ENCODE peak calls at places on chromosomes 12 and 14, in five cellular contexts. B is A673, V is A549, N is endothelial cell of umbilical vein, H is dorsolateral prefrontal cortex. Q is an unnamed sample.

GRCh38 chr12:111270773-111271172 is 98.1 kb downstream of the PHETA1 start:
- DNase-seq in B (no peak), V (peak), N (no peak), H (no peak), Q (no peak)

GRCh38 chr14:104967144-104967413 is 11.1 kb downstream of the AHNAK2 start:
- DNase-seq in B (no peak), V (no peak), N (no peak), H (no peak), Q (no peak)

GRCh38 chr12:29782821-29783772 is 645 bp downstream of the TMTC1 start:
- DNase-seq in B (peak), V (no peak), N (peak), H (peak), Q (no peak)

GRCh38 chr12:53219956-53220856 is 11.8 kb downstream of the RARG start:
- DNase-seq in B (peak), V (peak), N (peak), H (no peak), Q (peak)

GRCh38 chr12:11762723-11763326 is 113.4 kb downstream of the ETV6 start:
- DNase-seq in B (no peak), V (no peak), N (no peak), H (no peak), Q (no peak)

GRCh38 chr12:130948751-130949150 is 5.0 kb upstream of the ADGRD1 start:
- DNase-seq in B (no peak), V (no peak), N (no peak), H (no peak), Q (no peak)

GRCh38 chr12:90055071-90055470 is 346.4 kb upstream of the ATP2B1 start:
- DNase-seq in B (no peak), V (no peak), N (no peak), H (no peak), Q (no peak)

GRCh38 chr14:104554088-104554607 is 25.4 kb upstream of the C14orf180 start:
- DNase-seq in B (no peak), V (no peak), N (no peak), H (no peak), Q (no peak)

GRCh38 chr14:58239259-58240210 is 5.1 kb upstream of the PSMA3 start:
- DNase-seq in B (peak), V (peak), N (peak), H (peak), Q (peak)

GRCh38 chr14:65186951-65187350 is 84.6 kb upstream of the MAX start:
- DNase-seq in B (no peak), V (no peak), N (no peak), H (no peak), Q (no peak)

GRCh38 chr12:104651812-104652211 is 195.1 kb downstream of the CHST11 start:
- DNase-seq in B (no peak), V (no peak), N (no peak), H (no peak), Q (no peak)

DNA sequence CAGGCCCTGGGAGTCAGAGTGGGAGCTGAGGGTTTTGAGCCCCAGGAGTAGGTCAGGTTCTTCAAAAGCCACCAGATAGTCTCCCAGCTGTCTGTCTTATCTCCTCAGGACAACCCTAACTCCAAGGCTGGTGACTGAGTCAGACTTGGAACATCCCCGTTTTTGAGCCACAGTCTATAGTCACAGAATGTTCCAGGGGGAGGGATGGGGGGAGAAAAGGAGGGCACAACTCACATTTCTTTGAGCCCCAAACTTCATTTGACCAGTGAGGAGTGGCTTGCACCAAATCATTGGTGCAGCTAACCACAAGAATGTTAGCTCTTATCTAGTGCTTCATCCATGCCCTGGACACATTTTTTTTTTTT is 243.8 kb downstream of the ZFP36L1 start:
- DNase-seq in B (no peak), V (peak), N (no peak), H (no peak), Q (no peak)
- H3K27ac ChIP-seq in B (peak), V (peak), N (peak), H (peak), Q (no peak)

GRCh38 chr12:3252416-3252815 is 175.2 kb downstream of the TSPAN9 start:
- DNase-seq in B (no peak), V (no peak), N (no peak), H (peak), Q (no peak)
- H3K27ac ChIP-seq in B (no peak), V (no peak), N (no peak), H (peak), Q (no peak)

DNA sequence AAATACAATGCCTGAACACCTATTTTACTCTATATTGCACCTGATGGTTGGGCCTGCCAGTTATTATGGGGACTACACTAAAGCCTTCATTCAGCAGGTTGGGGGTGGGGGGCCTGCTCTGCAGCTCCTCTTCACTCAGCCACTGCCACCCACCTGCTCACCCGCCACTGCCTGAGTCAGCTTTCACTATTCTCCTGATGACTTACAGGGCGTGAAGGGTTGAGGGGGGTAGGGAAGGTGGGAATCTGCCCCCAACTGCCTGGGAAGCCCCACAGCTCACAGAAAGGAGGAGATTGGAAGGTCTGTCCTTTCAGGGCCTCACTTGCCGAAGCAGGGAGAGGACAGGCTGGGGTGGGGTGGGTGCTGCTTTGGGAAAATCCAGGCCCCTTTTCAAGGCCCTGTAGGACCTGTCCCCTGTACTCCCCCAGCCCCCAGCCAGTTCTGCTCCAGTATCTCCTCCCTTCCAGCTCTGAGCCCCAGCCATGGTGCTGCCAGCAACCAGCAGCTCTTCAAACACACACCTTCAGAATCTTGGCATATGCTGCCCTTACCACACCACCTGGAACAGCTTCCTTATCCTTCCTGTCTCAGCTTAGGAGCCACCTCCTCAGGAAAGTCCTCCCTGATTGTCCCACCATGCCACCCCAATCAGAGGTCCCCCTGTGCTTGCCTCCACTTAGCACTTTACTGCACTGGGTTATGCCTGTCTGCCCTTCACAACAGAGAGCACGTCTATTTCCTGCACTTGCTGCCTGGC is 33.1 kb downstream of the IRF2BPL start:
- DNase-seq in B (no peak), V (no peak), N (no peak), H (no peak), Q (peak)
- H3K27ac ChIP-seq in B (no peak), V (peak), N (no peak), H (no peak), Q (no peak)

GRCh38 chr12:59742831-59743230 is 147.0 kb downstream of the SLC16A7 start:
- DNase-seq in B (peak), V (no peak), N (no peak), H (no peak), Q (no peak)
- H3K27ac ChIP-seq in B (no peak), V (no peak), N (no peak), H (no peak), Q (no peak)

DNA sequence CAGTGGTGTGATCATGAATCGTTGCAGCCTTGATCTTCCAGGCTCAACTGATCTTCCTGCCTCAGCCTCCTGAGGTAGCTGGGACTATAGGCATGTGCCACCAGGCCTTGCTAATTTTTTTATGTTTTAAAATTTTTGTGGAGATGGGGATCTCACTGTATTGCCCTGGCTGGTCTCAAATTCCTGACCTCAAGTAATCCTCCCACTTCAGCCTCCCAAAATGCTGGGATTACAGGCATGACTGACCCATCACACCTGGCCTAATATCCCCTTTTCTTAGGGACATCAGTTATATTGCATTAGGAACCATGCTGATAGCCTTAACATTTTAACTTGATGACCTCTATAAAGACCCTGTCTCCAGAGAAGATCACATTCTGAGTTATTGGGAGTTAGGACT is 42.8 kb downstream of the RASSF3 start:
- DNase-seq in B (no peak), V (no peak), N (no peak), H (no peak), Q (no peak)
- H3K27ac ChIP-seq in B (peak), V (peak), N (peak), H (no peak), Q (no peak)

GRCh38 chr12:106645465-106646330 is 62.9 kb downstream of the RFX4 start:
- DNase-seq in B (no peak), V (no peak), N (no peak), H (no peak), Q (no peak)

GRCh38 chr12:106645074-106645421 is 62.2 kb downstream of the RFX4 start:
- DNase-seq in B (peak), V (no peak), N (no peak), H (peak), Q (peak)

GRCh38 chr12:106646472-106646871 is 63.7 kb downstream of the RFX4 start:
- DNase-seq in B (no peak), V (no peak), N (no peak), H (no peak), Q (no peak)

GRCh38 chr12:106642991-106643390 is 60.2 kb downstream of the RFX4 start:
- DNase-seq in B (no peak), V (no peak), N (no peak), H (no peak), Q (no peak)

DNA sequence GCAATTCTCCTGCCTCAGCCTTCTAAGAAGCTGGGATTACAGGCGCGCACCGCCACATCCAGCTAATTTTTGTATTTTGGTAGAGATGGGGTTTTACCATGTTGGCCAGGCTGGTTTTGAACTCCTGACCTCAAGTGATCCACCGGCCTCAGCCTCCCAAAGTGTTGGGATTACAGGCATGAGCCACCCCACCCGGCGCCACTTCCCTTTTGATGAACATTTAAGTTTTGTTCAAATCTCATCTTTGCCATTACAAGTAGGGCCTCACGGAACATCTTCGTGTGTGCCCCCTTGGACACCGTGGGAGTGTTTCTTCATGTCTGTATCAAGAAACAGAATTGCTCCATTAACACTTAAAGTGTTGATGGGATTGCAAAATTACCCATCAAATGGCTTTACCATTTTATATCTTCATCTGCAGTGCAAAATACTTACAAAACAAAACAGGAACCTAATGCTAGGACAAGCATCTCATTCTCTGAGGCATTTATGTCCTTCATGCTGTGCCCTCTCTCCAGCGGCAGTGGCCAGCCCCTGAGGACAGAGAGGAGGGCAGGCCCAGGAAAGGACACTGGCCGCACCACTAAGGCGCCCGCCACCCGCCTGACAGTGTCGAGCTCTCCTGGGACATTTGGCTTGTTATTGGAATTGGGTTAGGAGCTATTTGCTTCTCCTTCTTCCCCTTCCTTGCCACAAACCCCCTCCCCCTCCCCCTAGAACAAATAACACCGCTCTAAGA is 61.7 kb downstream of the RFX4 start:
- DNase-seq in B (no peak), V (no peak), N (no peak), H (peak), Q (no peak)
- H3K27ac ChIP-seq in B (no peak), V (no peak), N (no peak), H (peak), Q (peak)

DNA sequence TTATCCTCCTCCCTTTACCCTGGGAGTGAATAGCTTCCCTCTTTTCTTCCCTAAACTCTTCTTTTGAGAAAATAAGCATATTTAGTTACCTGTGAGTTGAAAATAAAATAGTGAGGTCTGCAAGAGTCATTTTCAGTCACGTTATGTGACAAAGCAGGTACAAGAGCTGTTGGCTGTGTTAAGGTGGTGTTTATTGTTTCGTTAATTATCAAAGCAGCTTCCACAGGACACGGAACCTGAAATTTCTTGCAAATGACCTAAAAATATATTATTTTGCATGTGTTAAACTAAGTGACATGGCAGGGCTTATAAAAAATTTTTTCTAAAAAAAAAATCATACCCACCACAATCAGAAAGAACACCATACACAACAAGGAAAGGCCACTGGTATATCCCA is 8.3 kb downstream of the SLC38A2 start:
- DNase-seq in B (no peak), V (no peak), N (no peak), H (no peak), Q (no peak)
- H3K27ac ChIP-seq in B (no peak), V (no peak), N (no peak), H (no peak), Q (no peak)

DNA sequence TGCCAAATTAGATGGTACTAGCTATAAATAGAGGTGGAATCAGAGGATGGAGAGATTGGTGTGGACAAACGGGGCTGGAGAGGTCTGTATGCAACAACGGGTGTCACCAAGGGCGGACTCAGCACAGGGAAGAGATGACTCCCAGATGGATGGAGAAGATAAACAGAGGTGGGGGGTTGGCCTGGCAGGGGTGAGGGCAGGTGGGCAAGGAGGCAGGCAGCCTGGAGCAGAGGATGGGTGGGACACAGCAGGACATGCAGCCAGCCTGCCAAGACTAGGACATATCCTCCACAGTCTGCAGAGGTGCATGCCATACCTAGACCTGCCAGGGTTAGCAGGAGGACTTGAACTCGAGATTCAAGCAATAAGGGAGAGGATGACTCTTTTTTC is 56.2 kb downstream of the TTC7B start:
- DNase-seq in B (no peak), V (no peak), N (no peak), H (no peak), Q (no peak)
- H3K27ac ChIP-seq in B (peak), V (no peak), N (no peak), H (peak), Q (no peak)

Q was measured in caudate nucleus.